ENCODE peak calls at places on chromosome 1, in six cellular contexts. R is stimulated activated CD4-positive, alpha-beta T cell treated with anti-CD3 and anti-CD28 coated beads, Interleukin-12 subunit alpha, Interleukin-12 subunit beta, amount 100 ng/mL, for 48 hours; S is brain microvascular endothelial cell; P is NCI-H1930; O is psoas muscle; K is glutamatergic neuron. G is an unnamed sample.

GRCh38 chr1:220094016-220094911 is at the start of gene IARS2:
- DNase-seq in O (peak), K (peak), S (peak), R (peak), P (peak), G (peak)

GRCh38 chr1:162639718-162640117 is 7.5 kb downstream of the DDR2 start:
- DNase-seq in O (no peak), R (no peak), P (no peak), S (no peak), K (no peak), G (peak)

GRCh38 chr1:162300057-162300917 is 76.4 kb downstream of the SPATA46 start:
- DNase-seq in R (no peak), P (no peak), O (no peak), K (no peak), S (no peak), G (no peak)

GRCh38 chr1:46687095-46687659 is 15.5 kb downstream of the TEX38 start:
- DNase-seq in R (no peak), P (no peak), S (no peak), O (peak), K (no peak), G (no peak)

GRCh38 chr1:28927442-28928305 is 13.3 kb downstream of the EPB41 start:
- DNase-seq in R (no peak), O (no peak), K (no peak), P (peak), S (no peak), G (peak)

GRCh38 chr1:32702599-32703478 is at the start of gene SYNC:
- DNase-seq in S (peak), O (peak), R (no peak), K (peak), P (no peak), G (no peak)

GRCh38 chr1:85585845-85586244 is 5.3 kb downstream of the CCN1 start:
- DNase-seq in R (no peak), O (no peak), P (no peak), S (peak), K (no peak), G (no peak)

GRCh38 chr1:21749109-21749508 is 33.8 kb downstream of the USP48 start:
- DNase-seq in S (no peak), P (no peak), K (peak), R (no peak), O (no peak), G (no peak)

GRCh38 chr1:168477792-168478191 is 66.0 kb downstream of the XCL2 start:
- DNase-seq in P (no peak), R (no peak), O (no peak), S (no peak), K (no peak), G (no peak)

GRCh38 chr1:157004286-157004685 is 41.3 kb downstream of the ARHGEF11 start:
- DNase-seq in K (no peak), R (no peak), P (no peak), O (no peak), S (no peak), G (no peak)

GRCh38 chr1:183841550-183841949 is 36.6 kb downstream of the RGL1 start:
- DNase-seq in O (no peak), K (no peak), S (no peak), P (no peak), R (no peak), G (peak)

GRCh38 chr1:11800756-11801433 is 4.9 kb downstream of the MTHFR start:
- DNase-seq in K (no peak), S (no peak), P (no peak), O (no peak), R (no peak), G (no peak)

G was measured in MM.1S.